ENCODE peak calls at places on chromosomes 13 and 19, in four cellular contexts. F is mammary epithelial cell, L is uterus, V is fibroblast of pulmonary artery. D is an unnamed sample.

GRCh38 chr13:51292000-51292550 is 47.4 kb upstream of the SERPINE3 start:
- DNase-seq in L (no peak), V (peak), F (no peak), D (no peak)

GRCh38 chr19:13705201-13705600 is 59.1 kb upstream of the MRI1 start:
- DNase-seq in F (no peak), V (no peak), L (no peak), D (no peak)

GRCh38 chr13:75226755-75227435 is 255.1 kb downstream of the TBC1D4 start:
- DNase-seq in V (peak), F (peak), L (no peak), D (peak)

GRCh38 chr13:76293751-76294150 is 592.5 kb downstream of the KCTD12 start:
- DNase-seq in L (no peak), V (peak), F (peak), D (no peak)

GRCh38 chr19:4866595-4867424 is 657 bp downstream of the PLIN3 start:
- DNase-seq in F (peak), L (peak), V (peak), D (no peak)

GRCh38 chr13:96198038-96198437 is 108.1 kb downstream of the HS6ST3 start:
- DNase-seq in L (no peak), V (no peak), F (no peak), D (no peak)

GRCh38 chr19:2604747-2605329 is 97.7 kb downstream of the GNG7 start:
- DNase-seq in L (no peak), F (no peak), V (no peak), D (no peak)

GRCh38 chr13:88945793-88946192 is 1274.6 kb downstream of the SLITRK5 start:
- DNase-seq in F (no peak), L (no peak), V (no peak), D (no peak)

GRCh38 chr19:1324792-1325567 is 39.3 kb downstream of the EFNA2 start:
- DNase-seq in L (peak), V (peak), F (peak), D (peak)

GRCh38 chr19:19662344-19662743 is 1.1 kb downstream of the ATP13A1 start:
- DNase-seq in F (no peak), V (no peak), L (no peak), D (no peak)
- H3K4me3 ChIP-seq in F (peak), V (peak), L (no peak), D (peak)

GRCh38 chr19:10749435-10750384 is 31.8 kb downstream of the DNM2 start:
- DNase-seq in L (no peak), F (no peak), V (no peak), D (no peak)
- H3K4me3 ChIP-seq in L (no peak), F (no peak), V (no peak), D (no peak)

GRCh38 chr19:28794301-28794700 is 418.6 kb downstream of the UQCRFS1 start:
- DNase-seq in V (no peak), L (no peak), F (no peak), D (no peak)
- H3K4me3 ChIP-seq in V (no peak), L (no peak), F (no peak), D (peak)

GRCh38 chr13:29435125-29435911 is 160.2 kb downstream of the SLC7A1 start:
- DNase-seq in F (peak), V (peak), L (peak), D (peak)

GRCh38 chr13:29438772-29439171 is 156.7 kb downstream of the SLC7A1 start:
- DNase-seq in L (no peak), F (no peak), V (peak), D (no peak)

GRCh38 chr13:29434217-29434940 is 161.1 kb downstream of the SLC7A1 start:
- DNase-seq in F (no peak), V (no peak), L (no peak), D (no peak)

GRCh38 chr13:29436721-29437250 is 158.7 kb downstream of the SLC7A1 start:
- DNase-seq in V (no peak), F (no peak), L (no peak), D (no peak)

DNA sequence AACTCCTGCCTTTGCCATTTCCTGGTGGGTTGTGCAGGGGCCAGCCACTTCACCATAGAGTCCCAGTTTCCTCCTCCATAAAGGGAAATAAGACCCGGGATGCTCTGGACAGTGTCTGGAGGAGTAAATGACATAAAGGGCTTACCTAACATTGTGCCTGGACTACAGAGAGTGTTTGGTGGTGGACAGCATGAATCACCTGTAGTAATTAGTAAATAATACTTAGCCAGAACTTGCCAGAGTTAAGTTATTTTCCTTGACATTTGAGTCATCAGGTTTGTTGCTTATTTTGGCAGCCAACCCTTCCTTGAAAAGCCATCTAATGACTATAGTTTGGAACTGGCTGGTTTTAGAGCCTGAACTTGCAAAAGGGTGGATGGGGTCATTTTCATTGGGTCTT is 159.2 kb downstream of the SLC7A1 start:
- DNase-seq in F (peak), L (peak), V (peak), D (peak)
- H3K4me3 ChIP-seq in F (no peak), L (no peak), V (no peak), D (no peak)

GRCh38 chr13:99432637-99433542 is 68.4 kb upstream of the TM9SF2 start:
- DNase-seq in F (peak), L (peak), V (peak), D (peak)
- H3K4me3 ChIP-seq in F (peak), L (no peak), V (peak), D (peak)

GRCh38 chr13:42354246-42355117 is 82.5 kb downstream of the AKAP11 start:
- DNase-seq in V (peak), F (peak), L (no peak), D (peak)
- H3K4me3 ChIP-seq in V (no peak), F (no peak), L (no peak), D (no peak)

GRCh38 chr19:19900124-19900523 is 622 bp upstream of the ZNF93 start:
- DNase-seq in L (no peak), F (peak), V (peak), D (peak)

DNA sequence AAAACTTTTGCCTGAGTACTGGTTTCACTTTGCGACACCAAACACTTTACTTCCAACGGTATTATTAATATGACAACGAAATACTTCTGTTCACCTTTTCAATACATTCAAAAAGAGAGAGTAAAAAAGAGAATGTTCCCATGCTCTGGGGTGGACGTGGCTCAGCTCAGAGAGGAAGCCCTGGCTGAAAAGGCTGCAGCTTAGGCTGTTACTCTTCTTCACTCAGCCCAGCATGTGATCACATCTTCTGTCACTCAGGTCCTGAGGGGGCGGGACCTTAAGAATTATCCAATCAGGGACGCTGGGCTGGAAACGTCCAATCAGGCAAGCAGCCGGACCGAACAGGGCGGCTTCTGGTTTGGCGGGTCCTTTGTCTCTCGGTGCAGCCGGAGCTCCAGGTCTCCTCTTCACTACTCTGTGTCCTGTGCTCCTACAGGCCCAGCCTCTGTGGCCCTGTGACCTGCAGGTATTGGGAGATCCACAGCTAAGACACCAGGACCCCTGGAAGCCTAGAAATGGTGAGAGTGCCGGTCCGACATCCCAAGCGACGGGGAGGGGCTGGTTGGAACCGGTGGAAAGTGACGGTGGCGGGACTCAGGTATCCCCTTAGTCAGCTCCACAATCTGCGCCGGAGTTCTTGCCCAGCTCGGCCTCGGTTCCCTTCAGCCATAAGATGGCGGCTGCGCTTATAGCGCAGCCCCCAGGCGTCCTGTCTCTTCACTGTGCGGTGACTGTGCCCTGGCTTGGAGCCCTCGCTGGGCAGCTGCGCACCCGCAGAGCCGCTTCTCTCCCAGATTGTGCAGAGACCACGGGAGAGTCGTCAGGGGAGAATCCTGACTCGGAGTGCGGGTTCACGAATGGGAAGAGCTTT is at the start of gene ZNF93:
- DNase-seq in F (peak), L (peak), V (peak), D (peak)
- H3K4me3 ChIP-seq in F (peak), L (peak), V (peak), D (peak)

D was measured in skeletal muscle cell.